ENCODE peak calls at places on chromosome 17, in five cellular contexts. One of them, this sample, is unnamed.

GRCh38 chr17:79778504-79779087 is 648 bp downstream of the CBX2 start:
- DNase-seq in H1: peak
- DNase-seq in HepG2: no peak
- DNase-seq in GM12878: no peak
- DNase-seq in WTC11: peak
- DNase-seq in this sample: no peak

GRCh38 chr17:50344712-50345380 is 1.1 kb upstream of the XYLT2 start:
- DNase-seq in HepG2: no peak
- DNase-seq in GM12878: no peak
- DNase-seq in H1: no peak
- DNase-seq in WTC11: no peak
- DNase-seq in this sample: no peak

GRCh38 chr17:40399185-40399584 is 18.5 kb downstream of the TOP2A start:
- DNase-seq in H1: no peak
- DNase-seq in GM12878: no peak
- DNase-seq in WTC11: no peak
- DNase-seq in HepG2: peak
- DNase-seq in this sample: peak

GRCh38 chr17:50596191-50597037 is 35.9 kb downstream of the CACNA1G start:
- DNase-seq in GM12878: no peak
- DNase-seq in H1: peak
- DNase-seq in WTC11: peak
- DNase-seq in HepG2: no peak
- DNase-seq in this sample: peak

GRCh38 chr17:56890906-56891674 is 22.8 kb downstream of the TRIM25 start:
- DNase-seq in GM12878: no peak
- DNase-seq in HepG2: no peak
- DNase-seq in WTC11: no peak
- DNase-seq in H1: no peak
- DNase-seq in this sample: no peak

GRCh38 chr17:60284709-60285108 is 107.2 kb downstream of the USP32 start:
- DNase-seq in WTC11: no peak
- DNase-seq in HepG2: no peak
- DNase-seq in H1: no peak
- DNase-seq in GM12878: no peak
- DNase-seq in this sample: no peak

GRCh38 chr17:63276821-63277220 is 169.3 kb downstream of the CYB561 start:
- DNase-seq in HepG2: no peak
- DNase-seq in H1: no peak
- DNase-seq in WTC11: no peak
- DNase-seq in GM12878: no peak
- DNase-seq in this sample: no peak

GRCh38 chr17:72456026-72456569 is 335.3 kb downstream of the SOX9 start:
- DNase-seq in WTC11: no peak
- DNase-seq in GM12878: no peak
- DNase-seq in HepG2: peak
- DNase-seq in H1: no peak
- DNase-seq in this sample: no peak

GRCh38 chr17:18324140-18325049 is 9.3 kb downstream of the SMCR8 start:
- DNase-seq in H1: no peak
- DNase-seq in WTC11: no peak
- DNase-seq in HepG2: no peak
- DNase-seq in GM12878: no peak
- DNase-seq in this sample: no peak

GRCh38 chr17:32503251-32504165 is 16.7 kb downstream of the CDK5R1 start:
- DNase-seq in WTC11: no peak
- DNase-seq in GM12878: peak
- DNase-seq in HepG2: no peak
- DNase-seq in H1: no peak
- DNase-seq in this sample: no peak

GRCh38 chr17:68861602-68862001 is 93.6 kb downstream of the ABCA8 start:
- DNase-seq in HepG2: no peak
- DNase-seq in WTC11: no peak
- DNase-seq in H1: no peak
- DNase-seq in GM12878: no peak
- DNase-seq in this sample: no peak

GRCh38 chr17:67474081-67474661 is 97.1 kb downstream of the PITPNC1 start:
- DNase-seq in HepG2: no peak
- DNase-seq in H1: no peak
- DNase-seq in GM12878: no peak
- DNase-seq in WTC11: no peak
- DNase-seq in this sample: no peak

GRCh38 chr17:76189741-76190140 is 48.7 kb upstream of the FOXJ1 start:
- DNase-seq in HepG2: no peak
- DNase-seq in WTC11: peak
- DNase-seq in H1: no peak
- DNase-seq in GM12878: no peak
- DNase-seq in this sample: no peak

GRCh38 chr17:79045830-79046500 is 22.0 kb downstream of the C1QTNF1 start:
- DNase-seq in H1: peak
- DNase-seq in WTC11: peak
- DNase-seq in GM12878: no peak
- DNase-seq in HepG2: peak
- DNase-seq in this sample: peak

GRCh38 chr17:76500074-76500744 is 1.0 kb downstream of the RHBDF2 start:
- DNase-seq in HepG2: no peak
- DNase-seq in WTC11: no peak
- DNase-seq in H1: no peak
- DNase-seq in GM12878: no peak
- DNase-seq in this sample: peak

GRCh38 chr17:38554430-38555350 is 51.1 kb downstream of the SRCIN1 start:
- DNase-seq in GM12878: no peak
- DNase-seq in H1: no peak
- DNase-seq in HepG2: no peak
- DNase-seq in WTC11: no peak
- DNase-seq in this sample: no peak

GRCh38 chr17:60142872-60143499 is 6.8 kb upstream of the CA4 start:
- DNase-seq in WTC11: peak
- DNase-seq in GM12878: peak
- DNase-seq in H1: peak
- DNase-seq in HepG2: peak
- DNase-seq in this sample: peak

GRCh38 chr17:17484451-17484899 is 7.7 kb downstream of the MED9 start:
- DNase-seq in WTC11: no peak
- DNase-seq in H1: no peak
- DNase-seq in HepG2: no peak
- DNase-seq in GM12878: no peak
- DNase-seq in this sample: no peak

GRCh38 chr17:74566132-74566753 is 1.1 kb downstream of the CD300H start:
- DNase-seq in H1: peak
- DNase-seq in WTC11: peak
- DNase-seq in GM12878: no peak
- DNase-seq in HepG2: peak
- DNase-seq in this sample: peak

GRCh38 chr17:35449371-35449931 is 885 bp upstream of the SLFN13 start:
- DNase-seq in H1: peak
- DNase-seq in WTC11: peak
- DNase-seq in GM12878: no peak
- DNase-seq in HepG2: no peak
- DNase-seq in this sample: no peak

GRCh38 chr17:1229891-1230571 is 40.2 kb upstream of the BHLHA9 start:
- DNase-seq in HepG2: no peak
- DNase-seq in GM12878: no peak
- DNase-seq in WTC11: no peak
- DNase-seq in H1: no peak
- DNase-seq in this sample: no peak

GRCh38 chr17:50549969-50550368 is 3.0 kb downstream of the SPATA20 start:
- DNase-seq in HepG2: no peak
- DNase-seq in WTC11: no peak
- DNase-seq in GM12878: no peak
- DNase-seq in H1: no peak
- DNase-seq in this sample: no peak

GRCh38 chr17:19534562-19535149 is 1.0 kb downstream of the SLC47A1 start:
- DNase-seq in WTC11: no peak
- DNase-seq in HepG2: no peak
- DNase-seq in H1: no peak
- DNase-seq in GM12878: no peak
- DNase-seq in this sample: no peak

GRCh38 chr17:64130559-64131001 is 636 bp upstream of the ERN1 start:
- DNase-seq in H1: no peak
- DNase-seq in WTC11: no peak
- DNase-seq in GM12878: peak
- DNase-seq in HepG2: no peak
- DNase-seq in this sample: no peak

GRCh38 chr17:9313346-9313745 is 262.3 kb downstream of the STX8 start:
- DNase-seq in H1: no peak
- DNase-seq in GM12878: no peak
- DNase-seq in HepG2: no peak
- DNase-seq in WTC11: no peak
- DNase-seq in this sample: no peak

GRCh38 chr17:79413591-79413990 is 197.3 kb downstream of the RBFOX3 start:
- DNase-seq in H1: no peak
- DNase-seq in HepG2: no peak
- DNase-seq in GM12878: no peak
- DNase-seq in WTC11: no peak
- DNase-seq in this sample: no peak

GRCh38 chr17:954431-955164 is 25.0 kb downstream of the NXN start:
- DNase-seq in WTC11: no peak
- DNase-seq in H1: no peak
- DNase-seq in HepG2: peak
- DNase-seq in GM12878: no peak
- DNase-seq in this sample: no peak

GRCh38 chr17:18314059-18314730 is 599 bp downstream of the TOP3A start:
- DNase-seq in H1: no peak
- DNase-seq in HepG2: no peak
- DNase-seq in GM12878: no peak
- DNase-seq in WTC11: no peak
- DNase-seq in this sample: no peak

GRCh38 chr17:57623620-57624019 is 121.5 kb downstream of the CCDC182 start:
- DNase-seq in HepG2: no peak
- DNase-seq in WTC11: no peak
- DNase-seq in GM12878: no peak
- DNase-seq in H1: no peak
- DNase-seq in this sample: no peak

GRCh38 chr17:30352247-30352814 is 18.5 kb upstream of the TMIGD1 start:
- DNase-seq in WTC11: no peak
- DNase-seq in HepG2: peak
- DNase-seq in H1: no peak
- DNase-seq in GM12878: no peak
- DNase-seq in this sample: no peak
- TF ChIP-seq ATF3 in WTC11: no peak
- TF ChIP-seq ATF3 in HepG2: peak
- TF ChIP-seq ATF3 in H1: no peak
- TF ChIP-seq ATF3 in GM12878: no peak
- TF ChIP-seq ATF3 in this sample: peak

GRCh38 chr17:31355935-31356334 is 34.5 kb upstream of the EVI2A start:
- DNase-seq in HepG2: no peak
- DNase-seq in H1: no peak
- DNase-seq in GM12878: no peak
- DNase-seq in WTC11: no peak
- DNase-seq in this sample: no peak

GRCh38 chr17:31357831-31358400 is 33.6 kb upstream of the RAB11FIP4 start:
- DNase-seq in GM12878: no peak
- DNase-seq in HepG2: no peak
- DNase-seq in WTC11: no peak
- DNase-seq in H1: no peak
- DNase-seq in this sample: no peak
- TF ChIP-seq USF2 in GM12878: no peak
- TF ChIP-seq USF2 in HepG2: no peak
- TF ChIP-seq USF2 in WTC11: no peak
- TF ChIP-seq USF2 in H1: no peak
- TF ChIP-seq USF2 in this sample: no peak

GRCh38 chr17:28381141-28381825 is 9.8 kb downstream of the SARM1 start:
- DNase-seq in HepG2: no peak
- DNase-seq in H1: peak
- DNase-seq in WTC11: peak
- DNase-seq in GM12878: no peak
- DNase-seq in this sample: peak
- TF ChIP-seq ATF3 in HepG2: no peak
- TF ChIP-seq ATF3 in H1: no peak
- TF ChIP-seq ATF3 in WTC11: no peak
- TF ChIP-seq ATF3 in GM12878: no peak
- TF ChIP-seq ATF3 in this sample: no peak

GRCh38 chr17:48442819-48443218 is 12.8 kb upstream of the SKAP1 start:
- DNase-seq in WTC11: no peak
- DNase-seq in GM12878: no peak
- DNase-seq in HepG2: no peak
- DNase-seq in H1: no peak
- DNase-seq in this sample: peak

GRCh38 chr17:48441862-48442261 is 11.8 kb upstream of the SKAP1 start:
- DNase-seq in HepG2: no peak
- DNase-seq in GM12878: no peak
- DNase-seq in WTC11: no peak
- DNase-seq in H1: no peak
- DNase-seq in this sample: no peak

GRCh38 chr17:48439875-48440505 is 10.0 kb upstream of the SKAP1 start:
- DNase-seq in HepG2: no peak
- DNase-seq in GM12878: no peak
- DNase-seq in H1: no peak
- DNase-seq in WTC11: no peak
- DNase-seq in this sample: peak

GRCh38 chr17:48440660-48441059 is 10.6 kb upstream of the SKAP1 start:
- DNase-seq in HepG2: no peak
- DNase-seq in GM12878: no peak
- DNase-seq in H1: no peak
- DNase-seq in WTC11: no peak
- DNase-seq in this sample: no peak

DNA sequence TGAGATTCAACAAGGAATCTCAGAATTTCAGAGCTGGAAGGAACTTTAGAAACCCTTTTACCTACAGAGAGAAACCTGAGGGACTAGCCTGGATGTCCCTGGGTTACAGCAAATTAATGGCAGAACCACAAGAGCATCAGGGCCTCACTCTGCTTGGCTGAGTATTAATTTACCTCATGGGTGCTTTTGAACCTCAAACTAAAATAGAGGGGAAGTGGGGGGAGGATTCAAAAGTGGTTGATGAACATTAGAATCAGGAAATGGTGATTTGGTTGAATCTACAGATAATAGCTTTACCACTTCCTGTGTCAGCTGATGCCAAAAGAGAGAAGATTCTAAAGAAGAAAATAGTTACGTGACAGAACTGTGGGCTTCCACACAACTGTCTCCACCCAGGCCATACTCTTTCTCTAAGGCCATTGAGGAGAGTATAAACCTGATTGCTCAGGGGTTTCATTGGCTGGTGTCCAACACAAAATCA is 11.3 kb upstream of the SKAP1 start:
- DNase-seq in WTC11: no peak
- DNase-seq in H1: no peak
- DNase-seq in GM12878: peak
- DNase-seq in HepG2: no peak
- DNase-seq in this sample: no peak
- TF ChIP-seq USF2 in WTC11: no peak
- TF ChIP-seq USF2 in H1: no peak
- TF ChIP-seq USF2 in GM12878: peak
- TF ChIP-seq USF2 in HepG2: no peak
- TF ChIP-seq USF2 in this sample: no peak

GRCh38 chr17:82769041-82769440 is 17.2 kb downstream of the TBCD start:
- DNase-seq in HepG2: no peak
- DNase-seq in H1: no peak
- DNase-seq in GM12878: no peak
- DNase-seq in WTC11: no peak
- DNase-seq in this sample: no peak

GRCh38 chr17:82765357-82765756 is 13.5 kb downstream of the TBCD start:
- DNase-seq in HepG2: no peak
- DNase-seq in WTC11: no peak
- DNase-seq in GM12878: no peak
- DNase-seq in H1: no peak
- DNase-seq in this sample: no peak

GRCh38 chr17:82772026-82772425 is 20.2 kb downstream of the TBCD start:
- DNase-seq in GM12878: no peak
- DNase-seq in H1: no peak
- DNase-seq in WTC11: no peak
- DNase-seq in HepG2: peak
- DNase-seq in this sample: no peak

GRCh38 chr17:82767041-82767754 is 15.3 kb downstream of the TBCD start:
- DNase-seq in HepG2: peak
- DNase-seq in WTC11: peak
- DNase-seq in GM12878: no peak
- DNase-seq in H1: peak
- DNase-seq in this sample: peak
- TF ChIP-seq ATF3 in HepG2: no peak
- TF ChIP-seq ATF3 in WTC11: no peak
- TF ChIP-seq ATF3 in GM12878: no peak
- TF ChIP-seq ATF3 in H1: no peak
- TF ChIP-seq ATF3 in this sample: no peak